ENCODE peak calls at places on chromosomes 5 and 9, in five cellular contexts. P, L, C, K and R are unnamed samples.

GRCh38 chr9:70679845-70680244 is 265.4 kb upstream of the KLF9 start:
- DNase-seq in P (no peak), L (no peak), C (no peak), K (no peak), R (no peak)

GRCh38 chr5:122101636-122102285 is 23.7 kb upstream of the LOX start:
- DNase-seq in P (no peak), L (no peak), C (no peak), K (no peak), R (no peak)

GRCh38 chr5:172123269-172123692 is 64.7 kb downstream of the STK10 start:
- DNase-seq in P (peak), L (no peak), C (no peak), K (no peak), R (no peak)

GRCh38 chr9:131033269-131034224 is 24.6 kb downstream of the LAMC3 start:
- DNase-seq in P (no peak), L (no peak), C (no peak), K (no peak), R (no peak)

GRCh38 chr9:6271508-6272228 is 56.1 kb downstream of the IL33 start:
- DNase-seq in P (no peak), L (no peak), C (no peak), K (no peak), R (no peak)

GRCh38 chr5:33362915-33363314 is 77.8 kb upstream of the TARS1 start:
- DNase-seq in P (no peak), L (no peak), C (no peak), K (no peak), R (no peak)

GRCh38 chr9:34971146-34971811 is 13.2 kb downstream of the PHF24 start:
- DNase-seq in P (no peak), L (no peak), C (no peak), K (no peak), R (no peak)

GRCh38 chr9:18208166-18209059 is 265.5 kb upstream of the ADAMTSL1 start:
- DNase-seq in P (no peak), L (no peak), C (no peak), K (no peak), R (no peak)

GRCh38 chr5:173741729-173742431 is 125.4 kb upstream of the BOD1 start:
- DNase-seq in P (no peak), L (no peak), C (no peak), K (no peak), R (no peak)

GRCh38 chr5:135242496-135243193 is 156.4 kb downstream of the MACROH2A1 start:
- DNase-seq in P (no peak), L (no peak), C (no peak), K (no peak), R (no peak)

GRCh38 chr9:87714819-87715218 is 11.1 kb upstream of the CTSL start:
- DNase-seq in P (no peak), L (no peak), C (peak), K (no peak), R (no peak)

GRCh38 chr5:116575635-116576042 is 1.0 kb upstream of the SEMA6A start:
- DNase-seq in P (no peak), L (no peak), C (no peak), K (no peak), R (no peak)

GRCh38 chr9:131734165-131734610 is 5.7 kb downstream of the RAPGEF1 start:
- DNase-seq in P (no peak), L (peak), C (no peak), K (peak), R (peak)

GRCh38 chr5:143501176-143501840 is 97.8 kb upstream of the NR3C1 start:
- DNase-seq in P (no peak), L (no peak), C (no peak), K (no peak), R (no peak)

GRCh38 chr5:16411741-16412455 is 53.7 kb downstream of the ZNF622 start:
- DNase-seq in P (no peak), L (no peak), C (no peak), K (no peak), R (no peak)

GRCh38 chr5:170971-171800 is 20.1 kb upstream of the LRRC14B start:
- DNase-seq in P (no peak), L (no peak), C (no peak), K (no peak), R (no peak)

GRCh38 chr9:16031486-16031885 is 478.6 kb downstream of the CCDC171 start:
- DNase-seq in P (no peak), L (no peak), C (no peak), K (no peak), R (no peak)

GRCh38 chr5:133890308-133890707 is 78.1 kb downstream of the C5orf15 start:
- DNase-seq in P (no peak), L (no peak), C (no peak), K (no peak), R (no peak)

GRCh38 chr5:60888359-60889061 is 44.4 kb upstream of the ELOVL7 start:
- DNase-seq in P (no peak), L (no peak), C (no peak), K (no peak), R (no peak)

GRCh38 chr5:54390015-54390414 is 65.5 kb upstream of the HSPB3 start:
- DNase-seq in P (no peak), L (no peak), C (peak), K (no peak), R (no peak)

GRCh38 chr5:68303038-68303738 is 87.6 kb downstream of the PIK3R1 start:
- DNase-seq in P (no peak), L (no peak), C (no peak), K (no peak), R (no peak)

GRCh38 chr9:114803886-114804285 is 2.0 kb downstream of the TNFSF15 start:
- DNase-seq in P (no peak), L (no peak), C (peak), K (no peak), R (no peak)

GRCh38 chr9:36441966-36442365 is 41.9 kb upstream of the RNF38 start:
- DNase-seq in P (no peak), L (no peak), C (no peak), K (no peak), R (no peak)